ENCODE peak calls at places on chromosomes 3 and 15, in five cellular contexts. T is neural progenitor cell, E is IMR-90, G is fibroblast of lung, P is PC-9. J is an unnamed sample.

GRCh38 chr3:156217674-156218352 is 97.4 kb downstream of the KCNAB1 start:
- DNase-seq in T (peak; percentile 6), G (no peak), P (peak; percentile 32), E (peak; percentile 36), J (no peak)

GRCh38 chr15:28901987-28902745 is 16.4 kb downstream of the APBA2 start:
- DNase-seq in P (no peak), G (no peak), E (no peak), T (peak; percentile 39), J (no peak)

GRCh38 chr15:63288778-63289378 is 11.5 kb downstream of the APH1B start:
- DNase-seq in E (peak; percentile 69), T (peak; percentile 53), P (no peak), G (peak; percentile 78), J (peak; percentile 64)

GRCh38 chr3:126960604-126960995 is 22.3 kb upstream of the PLXNA1 start:
- DNase-seq in P (no peak), G (no peak), T (no peak), E (no peak), J (no peak)

GRCh38 chr3:183279371-183279770 is 26.3 kb downstream of the B3GNT5 start:
- DNase-seq in P (no peak), G (no peak), E (no peak), T (no peak), J (no peak)

GRCh38 chr3:31752305-31753049 is 219.8 kb downstream of the STT3B start:
- DNase-seq in E (no peak), P (no peak), G (no peak), T (peak; percentile 6), J (no peak)

GRCh38 chr3:151579571-151580270 is 118.9 kb upstream of the IGSF10 start:
- DNase-seq in G (peak; percentile 44), P (no peak), E (no peak), T (no peak), J (no peak)

GRCh38 chr15:100095896-100096600 is 245.7 kb downstream of the ADAMTS17 start:
- DNase-seq in P (no peak), T (no peak), G (no peak), E (no peak), J (no peak)

GRCh38 chr3:163490119-163490518 is 1588.2 kb downstream of the SI start:
- DNase-seq in E (no peak), T (peak; percentile 82), G (peak; percentile 25), P (peak; percentile 50), J (peak; percentile 94)

GRCh38 chr3:72144773-72145505 is 360.0 kb upstream of the PROK2 start:
- DNase-seq in E (no peak), G (no peak), P (no peak), T (no peak), J (no peak)

GRCh38 chr3:39438880-39439279 is 28.6 kb upstream of the MOBP start:
- DNase-seq in P (no peak), G (no peak), E (no peak), T (no peak), J (no peak)

GRCh38 chr3:144762091-144762490 is 790.5 kb downstream of the DIPK2A start:
- DNase-seq in P (no peak), G (no peak), T (no peak), E (no peak), J (no peak)

GRCh38 chr15:25251700-25252390 is 187.0 kb downstream of the UBE3A start:
- DNase-seq in E (no peak), P (no peak), T (no peak), G (no peak), J (no peak)

GRCh38 chr15:93072440-93073394 is 16.3 kb downstream of the RGMA start:
- DNase-seq in T (peak; percentile 96), G (peak; percentile 58), E (peak; percentile 23), P (peak; percentile 84), J (no peak)

GRCh38 chr3:64028754-64029153 is 5.5 kb upstream of the PSMD6 start:
- DNase-seq in E (no peak), G (no peak), T (no peak), P (no peak), J (no peak)

GRCh38 chr3:64033033-64033432 is 9.7 kb upstream of the PSMD6 start:
- DNase-seq in E (no peak), G (no peak), T (no peak), P (no peak), J (no peak)

GRCh38 chr3:64030741-64031140 is 7.4 kb upstream of the PSMD6 start:
- DNase-seq in E (peak; percentile 60), G (peak; percentile 62), T (peak; percentile 85), P (peak; percentile 71), J (peak; percentile 80)

GRCh38 chr3:64029287-64029686 is 6.0 kb upstream of the PSMD6 start:
- DNase-seq in G (no peak), T (no peak), P (no peak), E (no peak), J (no peak)

DNA sequence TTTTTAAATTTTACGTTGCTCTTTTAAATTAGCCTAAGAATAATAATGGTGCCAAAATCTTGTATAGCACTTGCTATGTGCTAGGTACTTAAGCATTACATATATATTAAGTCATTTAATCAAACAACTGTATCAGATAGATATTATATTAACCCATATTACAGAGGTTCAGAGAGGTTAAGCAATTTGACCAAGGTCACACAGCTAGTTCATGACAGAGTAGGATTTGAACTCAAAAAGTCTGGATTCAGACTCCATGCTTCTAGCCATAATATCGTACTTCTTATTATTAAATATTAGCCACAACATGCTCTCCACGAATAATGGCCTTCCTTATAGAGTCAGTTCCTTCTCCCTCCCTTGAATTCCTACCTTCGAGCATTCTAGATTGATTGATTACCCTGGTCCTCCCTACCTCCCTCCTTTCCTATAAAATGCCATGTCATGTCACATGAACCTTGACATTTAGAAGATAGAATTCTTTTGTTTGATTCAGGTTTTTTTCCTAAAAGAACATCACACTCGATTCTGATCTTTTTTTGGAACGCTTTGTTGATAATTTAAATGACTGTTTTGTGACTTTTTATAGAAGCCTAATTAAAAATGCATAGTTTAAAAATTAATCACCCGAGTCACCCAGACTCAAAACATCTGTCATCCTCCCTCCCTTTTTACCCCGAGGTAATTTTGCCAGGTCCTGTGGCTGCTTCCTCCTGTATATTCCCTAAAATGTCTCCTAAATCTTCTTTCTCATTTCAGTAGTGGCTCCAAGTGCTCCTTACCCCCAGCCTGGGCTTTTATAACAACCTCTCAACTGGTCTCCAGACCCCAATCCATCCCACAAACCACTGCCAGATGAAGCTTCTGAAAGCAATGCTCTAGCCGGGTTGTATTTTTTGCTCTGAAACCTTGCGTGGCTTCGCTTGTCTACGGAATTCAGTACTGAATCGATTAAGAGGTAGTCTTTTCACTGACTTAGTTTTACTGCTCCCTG is 8.5 kb upstream of the PSMD6 start:
- DNase-seq in E (no peak), G (no peak), T (no peak), P (no peak), J (no peak)
- H2AFZ ChIP-seq in E (peak overlapping the region; percentile 68), G (no peak overlapping the region), T (no peak overlapping the region), P (no peak overlapping the region), J (no peak overlapping the region)

GRCh38 chr3:101865751-101866509 is 16.6 kb downstream of the NFKBIZ start:
- DNase-seq in P (no peak), E (peak; percentile 57), G (no peak), T (no peak), J (no peak)
- H2AFZ ChIP-seq in P (peak overlapping the region; percentile 10), E (no peak overlapping the region), G (no peak overlapping the region), T (no peak overlapping the region), J (no peak overlapping the region)

GRCh38 chr3:170692720-170693119 is 106.8 kb upstream of the SLC7A14 start:
- DNase-seq in T (no peak), G (no peak), E (peak; percentile 70), P (no peak), J (no peak)

GRCh38 chr3:170690133-170690981 is 104.5 kb upstream of the SLC7A14 start:
- DNase-seq in T (peak; percentile 76), P (no peak), G (peak; percentile 40), E (peak; percentile 52), J (peak; percentile 50)

GRCh38 chr3:170689218-170689874 is 103.5 kb upstream of the SLC7A14 start:
- DNase-seq in G (peak; percentile 75), P (peak; percentile 95), T (peak; percentile 17), E (peak; percentile 88), J (no peak)
- H2AFZ ChIP-seq in G (no peak overlapping the region), P (no peak overlapping the region), T (no peak overlapping the region), E (peak overlapping the region; percentile 83), J (no peak overlapping the region)

GRCh38 chr3:50651445-50651844 is 23.3 kb upstream of the DOCK3 start:
- DNase-seq in P (no peak), T (no peak), E (no peak), G (no peak), J (no peak)
- H2AFZ ChIP-seq in P (no peak overlapping the region), T (no peak overlapping the region), E (no peak overlapping the region), G (no peak overlapping the region), J (no peak overlapping the region)

DNA sequence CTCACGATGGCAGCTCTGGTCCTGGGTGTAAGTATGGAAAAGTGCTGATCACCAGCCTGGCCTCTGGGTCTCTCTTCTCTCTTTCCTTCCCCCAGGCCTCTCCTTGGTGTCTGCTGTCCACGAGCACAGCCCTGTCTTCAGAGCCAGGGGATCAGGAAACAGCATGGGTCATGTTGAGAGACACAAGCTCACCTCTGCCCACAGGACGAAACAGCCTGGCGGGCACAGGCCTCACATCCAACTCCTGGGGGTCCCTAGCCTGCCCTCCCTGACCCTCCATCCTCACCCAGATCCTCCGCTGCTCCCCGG is 116.4 kb downstream of the FAM43A start:
- DNase-seq in G (no peak), E (no peak), P (no peak), T (no peak), J (no peak)
- H2AFZ ChIP-seq in G (no peak overlapping the region), E (peak overlapping the region; percentile 5), P (no peak overlapping the region), T (peak overlapping the region; percentile 75), J (no peak overlapping the region)

DNA sequence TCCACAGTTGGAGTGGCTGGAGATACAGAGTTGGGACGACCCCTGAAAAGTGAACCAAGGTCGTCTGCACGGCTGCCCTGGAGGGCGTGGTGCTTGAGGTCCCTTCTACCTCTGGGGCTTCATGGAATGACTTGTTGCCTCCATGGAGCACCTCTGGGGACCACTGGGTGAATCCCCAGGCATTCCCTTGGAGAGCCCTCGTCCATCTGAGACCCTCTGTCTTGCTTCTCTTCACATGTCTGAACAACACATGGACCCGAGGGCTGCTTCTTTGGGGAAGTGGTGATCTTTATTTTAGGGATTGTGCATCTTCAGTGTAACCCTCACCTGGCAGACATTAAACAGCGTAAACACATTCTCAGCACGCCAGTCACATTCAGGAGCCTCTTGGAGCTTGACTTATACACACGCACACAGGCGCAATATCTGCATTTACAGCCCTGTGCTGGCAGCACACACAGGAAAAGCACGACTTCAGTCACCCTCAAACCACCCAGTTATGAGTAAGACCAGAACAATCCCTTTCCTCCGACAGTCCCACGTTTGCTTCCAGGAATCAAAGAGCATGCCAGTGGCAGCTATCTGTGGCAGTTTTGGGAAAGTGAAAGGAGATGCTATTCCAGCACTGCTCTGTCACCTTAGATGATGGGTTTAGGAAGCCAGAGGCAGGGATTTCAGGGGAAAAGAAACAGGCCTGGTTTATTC is 12.6 kb downstream of the FAM107A start:
- DNase-seq in E (peak; percentile 77), T (no peak), G (peak; percentile 57), P (peak; percentile 48), J (no peak)
- H2AFZ ChIP-seq in E (peak overlapping the region; percentile 18), T (no peak overlapping the region), G (no peak overlapping the region), P (no peak overlapping the region), J (no peak overlapping the region)

J was measured in MM.1S.